ENCODE peak calls at places on chromosomes 5 and 9, in four cellular contexts. R, G, V and X are unnamed samples. For H3K4me1, the result is how much of the 10 kb centered on the place peaks cover.

GRCh38 chr5:135095052-135095715 is 61.2 kb upstream of the PITX1 start:
- DNase-seq in R (no peak), V (no peak), G (no peak), X (no peak)

GRCh38 chr5:124634820-124635323 is 111.6 kb downstream of the ZNF608 start:
- DNase-seq in R (peak), G (no peak), V (no peak), X (no peak)

GRCh38 chr5:127011151-127011550 is 19.2 kb downstream of the MARCHF3 start:
- DNase-seq in G (no peak), V (no peak), R (peak), X (no peak)

GRCh38 chr9:108188482-108188881 is 667.3 kb downstream of the ACTL7B start:
- DNase-seq in R (no peak), V (no peak), G (no peak), X (no peak)

GRCh38 chr5:149254506-149254905 is 17.2 kb upstream of the AFAP1L1 start:
- DNase-seq in V (no peak), G (no peak), R (no peak), X (no peak)

GRCh38 chr9:110601098-110601497 is 21.6 kb upstream of the SVEP1 start:
- DNase-seq in G (no peak), R (no peak), V (no peak), X (no peak)

GRCh38 chr5:173764321-173765029 is 123.7 kb upstream of the CPEB4 start:
- DNase-seq in V (peak), G (peak), R (peak), X (peak)

GRCh38 chr9:37747271-37747753 is 6.3 kb upstream of the TRMT10B start:
- DNase-seq in V (peak), R (peak), G (peak), X (peak)

GRCh38 chr5:33675958-33676464 is 215.8 kb downstream of the ADAMTS12 start:
- DNase-seq in V (no peak), R (no peak), G (no peak), X (no peak)

GRCh38 chr5:175235251-175235963 is 208.6 kb downstream of the DRD1 start:
- DNase-seq in G (no peak), R (no peak), V (no peak), X (no peak)

GRCh38 chr9:137368431-137369110 is 54.4 kb downstream of the EXD3 start:
- DNase-seq in V (no peak), G (no peak), R (no peak), X (no peak)

DNA sequence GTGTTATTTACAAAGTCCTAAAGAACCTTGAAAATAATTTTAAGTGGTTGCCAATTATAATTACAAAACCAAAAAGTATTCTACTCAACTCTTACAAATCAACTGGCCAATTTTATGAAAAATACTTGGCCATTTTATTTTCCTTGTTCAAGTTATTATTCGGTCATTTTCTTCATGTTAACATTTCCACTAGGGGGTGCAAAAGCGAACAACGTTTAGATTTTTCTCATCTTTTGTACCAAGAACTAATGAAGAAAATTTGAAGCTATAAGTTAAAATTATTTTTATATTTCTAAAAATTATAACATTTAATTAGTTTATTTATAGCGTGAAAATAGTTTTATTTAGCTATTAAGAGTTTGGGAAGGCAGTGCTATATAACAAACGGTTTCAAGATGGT is 1453.3 kb downstream of the MAT2B start:
- DNase-seq in V (no peak), G (no peak), R (no peak), X (no peak)
- TF ChIP-seq CTCF in V (no peak), G (no peak), R (peak), X (no peak)

DNA sequence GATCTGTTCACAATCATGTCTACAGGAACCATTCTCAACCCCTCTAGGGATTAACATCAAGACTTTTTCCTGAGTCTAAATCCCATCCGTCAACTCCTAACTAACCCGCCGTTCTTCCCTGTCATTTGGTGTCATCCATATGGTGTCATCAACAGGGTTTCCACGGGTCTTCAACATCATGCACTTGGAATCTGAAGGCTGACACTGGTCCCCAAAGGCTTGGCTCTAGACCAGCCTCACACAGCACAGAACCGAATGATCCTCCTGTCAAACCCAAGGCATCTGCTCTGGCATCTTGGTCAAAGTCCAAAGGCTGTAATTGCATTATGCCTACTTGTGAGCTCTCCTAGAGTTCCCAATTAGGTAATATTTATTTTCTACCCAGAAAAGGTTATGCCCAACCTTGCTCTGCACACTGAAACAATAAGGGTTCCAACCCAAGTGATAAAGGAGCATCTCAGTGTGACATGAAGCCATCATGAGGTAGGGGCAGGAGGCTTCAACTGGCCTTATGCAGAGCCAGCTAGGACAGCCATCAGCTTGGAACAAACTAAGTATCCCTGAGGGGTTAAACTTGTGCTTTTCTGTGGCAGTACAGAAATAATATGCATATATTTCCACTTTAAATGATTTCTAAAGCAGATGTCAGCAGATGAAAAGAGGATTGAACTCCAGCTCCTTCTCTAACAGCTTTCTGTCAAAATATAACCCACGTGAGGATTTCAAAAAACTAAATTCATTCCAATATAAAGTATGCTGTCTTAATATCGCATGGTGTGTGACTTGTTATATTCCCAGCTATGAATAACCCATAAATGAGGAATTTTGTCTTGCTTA is 13.9 kb downstream of the ENC1 start:
- DNase-seq in G (no peak), R (peak), V (no peak), X (no peak)
- H3K4me1 ChIP-seq in G (under half), R (under half), V (under half), X (under half)

DNA sequence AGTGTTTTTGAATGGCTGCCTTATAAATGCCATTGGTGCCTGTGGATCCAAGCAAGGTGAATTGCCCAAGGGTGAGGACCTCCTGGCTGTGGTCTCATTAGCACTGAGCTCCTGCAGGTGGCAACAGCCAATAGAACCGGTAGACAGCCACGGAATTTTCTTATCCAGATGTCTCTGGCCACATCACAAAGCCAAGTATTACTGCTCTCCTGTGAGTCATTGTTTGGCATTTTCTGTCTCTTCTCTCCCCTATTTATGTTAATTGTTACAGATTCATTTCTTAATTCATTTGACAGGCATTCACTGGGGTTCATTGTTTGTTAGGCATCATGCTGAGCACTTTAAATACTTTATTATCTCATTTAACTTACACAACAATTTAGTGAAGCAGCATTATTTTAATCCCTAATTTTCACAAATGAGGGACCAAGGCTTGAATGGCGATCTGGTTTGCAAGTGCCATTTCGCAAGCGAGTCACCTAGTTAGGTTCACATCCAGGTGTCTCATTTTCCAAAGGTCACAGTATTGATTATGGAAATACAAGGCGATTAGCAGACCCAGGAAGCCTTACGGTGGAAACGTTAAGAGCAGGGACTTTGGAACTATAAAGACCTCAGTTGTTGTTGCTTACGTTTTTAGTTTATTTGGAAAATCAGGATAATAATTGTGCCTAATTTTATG is 58.2 kb upstream of the DPYSL3 start:
- DNase-seq in V (no peak), R (peak), G (peak), X (no peak)
- TF ChIP-seq CTCF in V (no peak), R (peak), G (no peak), X (no peak)

DNA sequence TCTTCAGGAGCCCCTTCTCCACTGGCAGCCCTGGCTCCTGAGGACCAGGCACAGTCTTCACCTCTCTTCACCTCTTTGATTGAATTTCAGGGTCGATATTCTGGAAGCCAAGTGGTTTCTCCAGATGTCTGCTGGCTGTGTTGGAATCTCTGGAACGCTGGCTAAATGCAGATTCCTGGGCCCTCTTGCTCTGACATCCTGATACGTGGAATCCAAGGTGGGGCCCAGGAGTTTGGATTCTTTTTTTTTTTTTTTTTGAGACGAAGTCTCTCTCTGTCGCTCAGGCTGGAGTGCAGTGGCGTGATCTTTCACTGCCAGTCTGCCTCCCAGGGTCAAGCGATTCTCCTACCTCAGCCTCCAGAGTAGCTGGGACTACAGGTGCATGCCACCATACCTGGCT is 26.8 kb upstream of the IER5L start:
- DNase-seq in G (no peak), R (no peak), V (no peak), X (no peak)
- H3K4me1 ChIP-seq in G (under half), R (under half), V (under half), X (under half)

DNA sequence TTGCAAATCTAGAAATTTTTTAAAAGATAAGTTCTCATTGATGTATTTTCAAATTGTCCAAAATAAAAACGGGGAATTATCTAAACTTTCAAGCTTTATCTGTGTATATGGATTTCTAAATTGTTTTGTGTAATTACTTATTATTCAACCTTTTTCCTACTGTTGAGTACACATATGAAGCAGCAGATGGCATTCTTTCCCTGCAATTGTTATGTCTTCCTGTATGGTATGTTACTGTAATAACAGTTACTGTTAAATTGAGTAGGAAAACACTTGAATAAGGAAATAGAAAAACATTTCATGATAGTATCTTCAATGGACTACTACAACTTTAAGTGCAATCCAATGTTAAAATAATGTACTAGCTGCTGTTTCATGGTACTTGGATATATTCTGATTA is 124.8 kb downstream of the RANBP17 start:
- DNase-seq in R (peak), G (peak), V (no peak), X (no peak)
- TF ChIP-seq CTCF in R (peak), G (peak), V (peak), X (peak)